ENCODE peak calls at places on chromosome 10, in nine cellular contexts. One of them, this sample, is unnamed. For H3K9me3 and H3K27me3, the result is how much of the 10 kb centered on the place peaks cover.

GRCh38 chr10:86955501-86956194 is 1.8 kb downstream of the MMRN2 start:
- DNase-seq in breast epithelium: no peak
- DNase-seq in AG04450: no peak
- DNase-seq in adrenal gland: peak
- DNase-seq in adipocyte: no peak
- DNase-seq in uterus: peak
- DNase-seq in BE2C: no peak
- DNase-seq in ovary: peak
- DNase-seq in CD4-positive, alpha-beta T cell: no peak
- DNase-seq in this sample: no peak

GRCh38 chr10:129581836-129582235 is 114.8 kb downstream of the MGMT start:
- DNase-seq in breast epithelium: no peak
- DNase-seq in AG04450: no peak
- DNase-seq in adrenal gland: no peak
- DNase-seq in adipocyte: no peak
- DNase-seq in uterus: no peak
- DNase-seq in BE2C: no peak
- DNase-seq in ovary: no peak
- DNase-seq in CD4-positive, alpha-beta T cell: no peak
- DNase-seq in this sample: no peak

GRCh38 chr10:844552-844951 is 87.0 kb downstream of the LARP4B start:
- DNase-seq in breast epithelium: no peak
- DNase-seq in AG04450: no peak
- DNase-seq in adrenal gland: no peak
- DNase-seq in adipocyte: peak
- DNase-seq in uterus: no peak
- DNase-seq in BE2C: no peak
- DNase-seq in ovary: no peak
- DNase-seq in CD4-positive, alpha-beta T cell: no peak
- DNase-seq in this sample: no peak

GRCh38 chr10:58063854-58064480 is 203.7 kb downstream of the IPMK start:
- DNase-seq in breast epithelium: no peak
- DNase-seq in AG04450: no peak
- DNase-seq in adrenal gland: no peak
- DNase-seq in adipocyte: no peak
- DNase-seq in uterus: no peak
- DNase-seq in BE2C: no peak
- DNase-seq in ovary: no peak
- DNase-seq in CD4-positive, alpha-beta T cell: no peak
- DNase-seq in this sample: no peak

GRCh38 chr10:29069952-29070351 is 218.9 kb upstream of the LYZL1 start:
- DNase-seq in breast epithelium: no peak
- DNase-seq in AG04450: no peak
- DNase-seq in adrenal gland: no peak
- DNase-seq in adipocyte: no peak
- DNase-seq in uterus: no peak
- DNase-seq in BE2C: no peak
- DNase-seq in ovary: no peak
- DNase-seq in CD4-positive, alpha-beta T cell: no peak
- DNase-seq in this sample: no peak

GRCh38 chr10:119198438-119198837 is 8.9 kb upstream of the GRK5 start:
- DNase-seq in breast epithelium: no peak
- DNase-seq in AG04450: no peak
- DNase-seq in adrenal gland: peak
- DNase-seq in adipocyte: no peak
- DNase-seq in uterus: no peak
- DNase-seq in BE2C: no peak
- DNase-seq in ovary: no peak
- DNase-seq in CD4-positive, alpha-beta T cell: no peak
- DNase-seq in this sample: no peak

GRCh38 chr10:89280501-89280900 is 21.3 kb upstream of the IFIT2 start:
- DNase-seq in breast epithelium: no peak
- DNase-seq in AG04450: no peak
- DNase-seq in adrenal gland: no peak
- DNase-seq in adipocyte: no peak
- DNase-seq in uterus: no peak
- DNase-seq in BE2C: no peak
- DNase-seq in ovary: no peak
- DNase-seq in CD4-positive, alpha-beta T cell: no peak
- DNase-seq in this sample: no peak

GRCh38 chr10:26524161-26524831 is 86.2 kb downstream of the APBB1IP start:
- DNase-seq in breast epithelium: no peak
- DNase-seq in AG04450: no peak
- DNase-seq in adrenal gland: no peak
- DNase-seq in adipocyte: no peak
- DNase-seq in uterus: no peak
- DNase-seq in BE2C: no peak
- DNase-seq in ovary: no peak
- DNase-seq in CD4-positive, alpha-beta T cell: no peak
- DNase-seq in this sample: no peak

GRCh38 chr10:86139066-86139657 is 227.4 kb downstream of the GRID1 start:
- DNase-seq in breast epithelium: no peak
- DNase-seq in AG04450: no peak
- DNase-seq in adrenal gland: no peak
- DNase-seq in adipocyte: no peak
- DNase-seq in uterus: no peak
- DNase-seq in BE2C: peak
- DNase-seq in ovary: no peak
- DNase-seq in CD4-positive, alpha-beta T cell: no peak
- DNase-seq in this sample: no peak

GRCh38 chr10:96743988-96744585 is 23.8 kb upstream of the PIK3AP1 start:
- DNase-seq in breast epithelium: no peak
- DNase-seq in AG04450: no peak
- DNase-seq in adrenal gland: no peak
- DNase-seq in adipocyte: peak
- DNase-seq in uterus: no peak
- DNase-seq in BE2C: peak
- DNase-seq in ovary: peak
- DNase-seq in CD4-positive, alpha-beta T cell: no peak
- DNase-seq in this sample: no peak

GRCh38 chr10:12643279-12643678 is 293.9 kb downstream of the CAMK1D start:
- DNase-seq in breast epithelium: no peak
- DNase-seq in AG04450: no peak
- DNase-seq in adrenal gland: no peak
- DNase-seq in adipocyte: no peak
- DNase-seq in uterus: no peak
- DNase-seq in BE2C: no peak
- DNase-seq in ovary: no peak
- DNase-seq in CD4-positive, alpha-beta T cell: no peak
- DNase-seq in this sample: no peak

GRCh38 chr10:26214004-26214403 is 2.6 kb upstream of the GAD2 start:
- DNase-seq in breast epithelium: no peak
- DNase-seq in AG04450: no peak
- DNase-seq in adrenal gland: no peak
- DNase-seq in adipocyte: no peak
- DNase-seq in uterus: no peak
- DNase-seq in BE2C: no peak
- DNase-seq in ovary: no peak
- DNase-seq in CD4-positive, alpha-beta T cell: no peak
- DNase-seq in this sample: no peak

GRCh38 chr10:27642023-27642589 is 103.5 kb downstream of the MKX start:
- DNase-seq in breast epithelium: no peak
- DNase-seq in AG04450: no peak
- DNase-seq in adrenal gland: no peak
- DNase-seq in adipocyte: no peak
- DNase-seq in uterus: no peak
- DNase-seq in BE2C: no peak
- DNase-seq in ovary: no peak
- DNase-seq in CD4-positive, alpha-beta T cell: no peak
- DNase-seq in this sample: no peak

GRCh38 chr10:113011592-113012374 is 61.7 kb downstream of the TCF7L2 start:
- DNase-seq in breast epithelium: no peak
- DNase-seq in AG04450: no peak
- DNase-seq in adrenal gland: no peak
- DNase-seq in adipocyte: no peak
- DNase-seq in uterus: no peak
- DNase-seq in BE2C: no peak
- DNase-seq in ovary: no peak
- DNase-seq in CD4-positive, alpha-beta T cell: no peak
- DNase-seq in this sample: no peak

GRCh38 chr10:58797356-58797755 is 284.7 kb downstream of the BICC1 start:
- DNase-seq in breast epithelium: no peak
- DNase-seq in AG04450: no peak
- DNase-seq in adrenal gland: no peak
- DNase-seq in adipocyte: peak
- DNase-seq in uterus: no peak
- DNase-seq in BE2C: no peak
- DNase-seq in ovary: no peak
- DNase-seq in CD4-positive, alpha-beta T cell: no peak
- DNase-seq in this sample: no peak

GRCh38 chr10:73576178-73576889 is 14.8 kb downstream of the USP54 start:
- DNase-seq in breast epithelium: peak
- DNase-seq in AG04450: peak
- DNase-seq in adrenal gland: peak
- DNase-seq in adipocyte: peak
- DNase-seq in uterus: peak
- DNase-seq in BE2C: no peak
- DNase-seq in ovary: peak
- DNase-seq in CD4-positive, alpha-beta T cell: no peak
- DNase-seq in this sample: peak

GRCh38 chr10:42519079-42519478 is 119.3 kb downstream of the ZNF33B start:
- DNase-seq in breast epithelium: no peak
- DNase-seq in AG04450: no peak
- DNase-seq in adrenal gland: no peak
- DNase-seq in adipocyte: no peak
- DNase-seq in uterus: no peak
- DNase-seq in BE2C: no peak
- DNase-seq in ovary: no peak
- DNase-seq in CD4-positive, alpha-beta T cell: no peak
- DNase-seq in this sample: no peak
- H3K9me3 ChIP-seq in breast epithelium: half or more
- H3K9me3 ChIP-seq in AG04450: under half
- H3K9me3 ChIP-seq in adrenal gland: under half
- H3K9me3 ChIP-seq in adipocyte: half or more
- H3K9me3 ChIP-seq in uterus: half or more
- H3K9me3 ChIP-seq in BE2C: under half
- H3K9me3 ChIP-seq in ovary: under half
- H3K9me3 ChIP-seq in CD4-positive, alpha-beta T cell: half or more
- H3K9me3 ChIP-seq in this sample: under half

GRCh38 chr10:69345402-69345801 is 67.1 kb downstream of the HK1 start:
- DNase-seq in breast epithelium: no peak
- DNase-seq in AG04450: no peak
- DNase-seq in adrenal gland: no peak
- DNase-seq in adipocyte: no peak
- DNase-seq in uterus: no peak
- DNase-seq in BE2C: no peak
- DNase-seq in ovary: no peak
- DNase-seq in CD4-positive, alpha-beta T cell: no peak
- DNase-seq in this sample: no peak
- H3K27me3 ChIP-seq in breast epithelium: under half
- H3K27me3 ChIP-seq in AG04450: under half
- H3K27me3 ChIP-seq in adrenal gland: under half
- H3K27me3 ChIP-seq in adipocyte: under half
- H3K27me3 ChIP-seq in uterus: under half
- H3K27me3 ChIP-seq in BE2C: under half
- H3K27me3 ChIP-seq in ovary: under half
- H3K27me3 ChIP-seq in CD4-positive, alpha-beta T cell: under half
- H3K27me3 ChIP-seq in this sample: under half

GRCh38 chr10:37552881-37553280 is 304.5 kb downstream of the ZNF248 start:
- DNase-seq in breast epithelium: no peak
- DNase-seq in AG04450: no peak
- DNase-seq in adrenal gland: no peak
- DNase-seq in adipocyte: no peak
- DNase-seq in uterus: no peak
- DNase-seq in BE2C: no peak
- DNase-seq in ovary: no peak
- DNase-seq in CD4-positive, alpha-beta T cell: no peak
- DNase-seq in this sample: no peak

GRCh38 chr10:37549054-37549453 is 308.4 kb downstream of the ZNF248 start:
- DNase-seq in breast epithelium: no peak
- DNase-seq in AG04450: no peak
- DNase-seq in adrenal gland: no peak
- DNase-seq in adipocyte: no peak
- DNase-seq in uterus: no peak
- DNase-seq in BE2C: no peak
- DNase-seq in ovary: no peak
- DNase-seq in CD4-positive, alpha-beta T cell: no peak
- DNase-seq in this sample: no peak
- H3K9me3 ChIP-seq in breast epithelium: under half
- H3K9me3 ChIP-seq in AG04450: under half
- H3K9me3 ChIP-seq in adrenal gland: under half
- H3K9me3 ChIP-seq in adipocyte: under half
- H3K9me3 ChIP-seq in uterus: under half
- H3K9me3 ChIP-seq in BE2C: under half
- H3K9me3 ChIP-seq in ovary: under half
- H3K9me3 ChIP-seq in CD4-positive, alpha-beta T cell: under half
- H3K9me3 ChIP-seq in this sample: under half

GRCh38 chr10:62815373-62816111 is 624 bp downstream of the EGR2 start:
- DNase-seq in breast epithelium: peak
- DNase-seq in AG04450: no peak
- DNase-seq in adrenal gland: no peak
- DNase-seq in adipocyte: peak
- DNase-seq in uterus: no peak
- DNase-seq in BE2C: no peak
- DNase-seq in ovary: peak
- DNase-seq in CD4-positive, alpha-beta T cell: peak
- DNase-seq in this sample: no peak

GRCh38 chr10:62816179-62817119 is at the start of gene EGR2:
- DNase-seq in breast epithelium: peak
- DNase-seq in AG04450: peak
- DNase-seq in adrenal gland: peak
- DNase-seq in adipocyte: peak
- DNase-seq in uterus: peak
- DNase-seq in BE2C: peak
- DNase-seq in ovary: peak
- DNase-seq in CD4-positive, alpha-beta T cell: peak
- DNase-seq in this sample: peak

GRCh38 chr10:62817763-62818425 is 1.7 kb upstream of the EGR2 start:
- DNase-seq in breast epithelium: peak
- DNase-seq in AG04450: no peak
- DNase-seq in adrenal gland: peak
- DNase-seq in adipocyte: peak
- DNase-seq in uterus: peak
- DNase-seq in BE2C: peak
- DNase-seq in ovary: peak
- DNase-seq in CD4-positive, alpha-beta T cell: peak
- DNase-seq in this sample: peak

GRCh38 chr10:62818426-62819011 is 2.4 kb upstream of the EGR2 start:
- DNase-seq in breast epithelium: peak
- DNase-seq in AG04450: no peak
- DNase-seq in adrenal gland: no peak
- DNase-seq in adipocyte: peak
- DNase-seq in uterus: no peak
- DNase-seq in BE2C: peak
- DNase-seq in ovary: peak
- DNase-seq in CD4-positive, alpha-beta T cell: peak
- DNase-seq in this sample: no peak

DNA sequence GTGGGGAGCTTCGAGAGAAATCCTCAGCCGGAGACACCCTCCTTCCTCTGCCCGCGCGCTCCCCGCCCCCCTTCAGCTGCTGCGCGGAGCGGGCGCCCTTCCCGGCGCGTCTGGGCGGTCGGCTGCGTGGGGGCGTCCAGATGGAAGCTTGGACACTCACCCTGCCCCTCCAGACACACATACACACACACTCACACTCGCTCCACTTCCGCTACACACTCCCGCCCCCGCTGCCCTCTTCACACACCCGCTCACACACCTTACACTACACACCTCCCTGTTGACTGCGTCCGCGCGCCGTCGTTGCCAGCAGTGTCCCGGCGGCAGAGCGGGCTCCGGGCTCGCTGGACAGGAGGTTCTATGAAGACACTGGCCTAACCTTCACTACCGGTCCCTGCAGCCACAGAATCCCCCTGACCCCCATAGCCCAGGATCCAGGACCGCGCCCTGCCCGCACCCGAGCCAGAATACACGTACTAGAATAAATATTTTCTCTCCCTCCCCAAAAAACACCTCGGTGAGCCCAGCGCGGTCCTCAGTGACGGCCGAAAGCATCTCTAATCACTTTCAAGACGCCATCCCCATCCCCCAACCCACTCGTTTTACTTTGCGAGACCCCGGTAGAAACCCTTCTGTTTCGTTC is 1.1 kb upstream of the EGR2 start:
- DNase-seq in breast epithelium: peak
- DNase-seq in AG04450: no peak
- DNase-seq in adrenal gland: peak
- DNase-seq in adipocyte: peak
- DNase-seq in uterus: peak
- DNase-seq in BE2C: peak
- DNase-seq in ovary: peak
- DNase-seq in CD4-positive, alpha-beta T cell: peak
- DNase-seq in this sample: no peak
- H3K27me3 ChIP-seq in breast epithelium: under half
- H3K27me3 ChIP-seq in AG04450: half or more
- H3K27me3 ChIP-seq in adrenal gland: under half
- H3K27me3 ChIP-seq in adipocyte: under half
- H3K27me3 ChIP-seq in uterus: under half
- H3K27me3 ChIP-seq in BE2C: half or more
- H3K27me3 ChIP-seq in ovary: under half
- H3K27me3 ChIP-seq in CD4-positive, alpha-beta T cell: under half
- H3K27me3 ChIP-seq in this sample: under half